ENCODE peak calls at places on chromosomes 7 and 10, in nine cellular contexts. W, M, S, V, R, F, B, J and E are unnamed samples.

GRCh38 chr7:3955751-3956696 is 655.0 kb downstream of the SDK1 start:
- DNase-seq in W (no peak), M (no peak), S (no peak), V (no peak), R (no peak), F (no peak), B (no peak), J (no peak), E (no peak)

GRCh38 chr7:115007751-115008150 is 85.9 kb downstream of the MDFIC start:
- DNase-seq in W (no peak), M (no peak), S (no peak), V (no peak), R (peak; percentile 23), F (no peak), B (no peak), J (no peak), E (no peak)

GRCh38 chr10:18737841-18738240 is 78.6 kb downstream of the ARL5B start:
- DNase-seq in W (no peak), M (peak; percentile 3), S (no peak), V (no peak), R (no peak), F (no peak), B (no peak), J (no peak), E (no peak)

GRCh38 chr10:102045292-102045691 is 10.7 kb downstream of the ARMH3 start:
- DNase-seq in W (no peak), M (no peak), S (no peak), V (no peak), R (no peak), F (no peak), B (no peak), J (no peak), E (no peak)

GRCh38 chr10:86045896-86046295 is 320.7 kb downstream of the GRID1 start:
- DNase-seq in W (no peak), M (no peak), S (no peak), V (no peak), R (no peak), F (no peak), B (no peak), J (no peak), E (no peak)

GRCh38 chr10:7895699-7896090 is 77.4 kb downstream of the TAF3 start:
- DNase-seq in W (no peak), M (no peak), S (no peak), V (no peak), R (no peak), F (no peak), B (no peak), J (no peak), E (no peak)

GRCh38 chr7:157470017-157470322 is 133.2 kb downstream of the DNAJB6 start:
- DNase-seq in W (no peak), M (no peak), S (no peak), V (peak; percentile 20), R (no peak), F (no peak), B (no peak), J (no peak), E (no peak)

GRCh38 chr10:50275650-50276235 is 24.4 kb upstream of the ASAH2 start:
- DNase-seq in W (peak; percentile 64), M (no peak), S (no peak), V (peak; percentile 57), R (peak; percentile 40), F (peak; percentile 20), B (no peak), J (peak; percentile 51), E (peak; percentile 48)

GRCh38 chr7:14504134-14504533 is 398.4 kb downstream of the DGKB start:
- DNase-seq in W (peak; percentile 30), M (no peak), S (no peak), V (no peak), R (no peak), F (peak; percentile 6), B (peak; percentile 38), J (peak; percentile 62), E (no peak)

GRCh38 chr10:50635286-50635685 is 11.5 kb upstream of the SGMS1 start:
- DNase-seq in W (no peak), M (no peak), S (no peak), V (no peak), R (no peak), F (no peak), B (no peak), J (no peak), E (no peak)

GRCh38 chr7:37952240-37952639 is 31.8 kb downstream of the EPDR1 start:
- DNase-seq in W (no peak), M (no peak), S (no peak), V (no peak), R (no peak), F (no peak), B (no peak), J (no peak), E (no peak)

GRCh38 chr7:22667562-22668239 is 59.3 kb upstream of the IL6 start:
- DNase-seq in W (no peak), M (peak; percentile 35), S (no peak), V (peak; percentile 74), R (no peak), F (no peak), B (no peak), J (peak; percentile 64), E (no peak)

GRCh38 chr10:127813290-127813689 is 76.3 kb downstream of the FOXI2 start:
- DNase-seq in W (no peak), M (no peak), S (no peak), V (no peak), R (no peak), F (no peak), B (no peak), J (peak; percentile 63), E (no peak)

GRCh38 chr7:20958474-20958873 is 171.8 kb upstream of the SP8 start:
- DNase-seq in W (no peak), M (no peak), S (no peak), V (no peak), R (no peak), F (no peak), B (no peak), J (no peak), E (no peak)

GRCh38 chr7:23349484-23350157 is 50.5 kb downstream of the MALSU1 start:
- DNase-seq in W (no peak), M (peak; percentile 63), S (no peak), V (no peak), R (no peak), F (no peak), B (no peak), J (no peak), E (no peak)

GRCh38 chr10:52437205-52437646 is 123.1 kb downstream of the DKK1 start:
- DNase-seq in W (no peak), M (no peak), S (no peak), V (no peak), R (no peak), F (no peak), B (no peak), J (no peak), E (no peak)

GRCh38 chr7:5451391-5451790 is 27.8 kb upstream of the TNRC18 start:
- DNase-seq in W (no peak), M (no peak), S (no peak), V (no peak), R (no peak), F (no peak), B (no peak), J (no peak), E (no peak)

GRCh38 chr7:107103369-107103768 is 58.9 kb downstream of the PRKAR2B start:
- DNase-seq in W (no peak), M (no peak), S (no peak), V (no peak), R (no peak), F (no peak), B (no peak), J (no peak), E (no peak)

GRCh38 chr10:108132303-108132702 is 967.8 kb upstream of the SORCS1 start:
- DNase-seq in W (no peak), M (no peak), S (no peak), V (no peak), R (no peak), F (no peak), B (no peak), J (no peak), E (no peak)

GRCh38 chr10:7192041-7192440 is 218.8 kb downstream of the SFMBT2 start:
- DNase-seq in W (no peak), M (no peak), S (no peak), V (no peak), R (no peak), F (no peak), B (no peak), J (no peak), E (no peak)

GRCh38 chr10:32454148-32454547 is 8.2 kb downstream of the CCDC7 start:
- DNase-seq in W (no peak), M (no peak), S (no peak), V (no peak), R (no peak), F (no peak), B (no peak), J (no peak), E (no peak)